ENCODE peak calls at places on chromosomes 4 and X, in ten cellular contexts. One of them, this sample, is unnamed.

GRCh38 chr4:125951275-125951887 is 636.6 kb downstream of the FAT4 start:
- DNase-seq in left lung: no peak
- DNase-seq in skeletal muscle cell: no peak
- DNase-seq in left kidney: no peak
- DNase-seq in stimulated activated CD4-positive, alpha-beta T cell treated with anti-CD3 and anti-CD28 coated beads, TNF-alpha, amount 100 ng/mL, for 4 hours: no peak
- DNase-seq in head of caudate nucleus: no peak
- DNase-seq in bronchial epithelial cell: no peak
- DNase-seq in left cardiac atrium: no peak
- DNase-seq in activated T-helper 1 cell treated with anti-CD3 and anti-CD28 coated beads, Interleukin-12 subunit alpha, Interleukin-12 subunit beta, Interleukin-2, Interleukin-4 antibody, amounts not matched to agents 30 ng/mL and 10 ng/mL and 1 ng/mL, durations not matched to agents 14 hours and 24 hours and 36 hours: no peak
- DNase-seq in C1 segment of cervical spinal cord: no peak
- DNase-seq in this sample: no peak

GRCh38 chrX:151825927-151826471 is 86.7 kb upstream of the MAGEA4 start:
- DNase-seq in head of caudate nucleus: no peak
- DNase-seq in skeletal muscle cell: peak; percentile 74
- DNase-seq in left kidney: peak; percentile 31
- DNase-seq in left lung: no peak
- DNase-seq in left cardiac atrium: no peak
- DNase-seq in C1 segment of cervical spinal cord: no peak
- DNase-seq in bronchial epithelial cell: peak; percentile 35
- DNase-seq in activated T-helper 1 cell treated with anti-CD3 and anti-CD28 coated beads, Interleukin-12 subunit alpha, Interleukin-12 subunit beta, Interleukin-2, Interleukin-4 antibody, amounts not matched to agents 30 ng/mL and 10 ng/mL and 1 ng/mL, durations not matched to agents 14 hours and 24 hours and 36 hours: no peak
- DNase-seq in stimulated activated CD4-positive, alpha-beta T cell treated with anti-CD3 and anti-CD28 coated beads, TNF-alpha, amount 100 ng/mL, for 4 hours: no peak
- DNase-seq in this sample: peak; percentile 90

GRCh38 chr4:62117879-62118278 is 917.8 kb downstream of the ADGRL3 start:
- DNase-seq in stimulated activated CD4-positive, alpha-beta T cell treated with anti-CD3 and anti-CD28 coated beads, TNF-alpha, amount 100 ng/mL, for 4 hours: no peak
- DNase-seq in bronchial epithelial cell: no peak
- DNase-seq in head of caudate nucleus: no peak
- DNase-seq in left lung: no peak
- DNase-seq in activated T-helper 1 cell treated with anti-CD3 and anti-CD28 coated beads, Interleukin-12 subunit alpha, Interleukin-12 subunit beta, Interleukin-2, Interleukin-4 antibody, amounts not matched to agents 30 ng/mL and 10 ng/mL and 1 ng/mL, durations not matched to agents 14 hours and 24 hours and 36 hours: no peak
- DNase-seq in C1 segment of cervical spinal cord: no peak
- DNase-seq in left kidney: no peak
- DNase-seq in left cardiac atrium: no peak
- DNase-seq in skeletal muscle cell: no peak
- DNase-seq in this sample: no peak

GRCh38 chrX:126065901-126066660 is 100.0 kb downstream of the DCAF12L2 start:
- DNase-seq in stimulated activated CD4-positive, alpha-beta T cell treated with anti-CD3 and anti-CD28 coated beads, TNF-alpha, amount 100 ng/mL, for 4 hours: no peak
- DNase-seq in activated T-helper 1 cell treated with anti-CD3 and anti-CD28 coated beads, Interleukin-12 subunit alpha, Interleukin-12 subunit beta, Interleukin-2, Interleukin-4 antibody, amounts not matched to agents 30 ng/mL and 10 ng/mL and 1 ng/mL, durations not matched to agents 14 hours and 24 hours and 36 hours: no peak
- DNase-seq in left lung: peak; percentile 13
- DNase-seq in skeletal muscle cell: no peak
- DNase-seq in bronchial epithelial cell: no peak
- DNase-seq in head of caudate nucleus: no peak
- DNase-seq in left kidney: no peak
- DNase-seq in left cardiac atrium: no peak
- DNase-seq in C1 segment of cervical spinal cord: no peak
- DNase-seq in this sample: no peak

GRCh38 chrX:154378059-154378798 is 866 bp upstream of the EMD start:
- DNase-seq in left lung: peak; percentile 83
- DNase-seq in head of caudate nucleus: peak; percentile 47
- DNase-seq in skeletal muscle cell: no peak
- DNase-seq in bronchial epithelial cell: peak; percentile 54
- DNase-seq in left kidney: no peak
- DNase-seq in left cardiac atrium: peak; percentile 74
- DNase-seq in activated T-helper 1 cell treated with anti-CD3 and anti-CD28 coated beads, Interleukin-12 subunit alpha, Interleukin-12 subunit beta, Interleukin-2, Interleukin-4 antibody, amounts not matched to agents 30 ng/mL and 10 ng/mL and 1 ng/mL, durations not matched to agents 14 hours and 24 hours and 36 hours: no peak
- DNase-seq in C1 segment of cervical spinal cord: no peak
- DNase-seq in stimulated activated CD4-positive, alpha-beta T cell treated with anti-CD3 and anti-CD28 coated beads, TNF-alpha, amount 100 ng/mL, for 4 hours: no peak
- DNase-seq in this sample: peak; percentile 83

GRCh38 chr4:38762560-38762959 is 20.2 kb downstream of the TLR10 start:
- DNase-seq in C1 segment of cervical spinal cord: no peak
- DNase-seq in skeletal muscle cell: no peak
- DNase-seq in head of caudate nucleus: no peak
- DNase-seq in left lung: no peak
- DNase-seq in activated T-helper 1 cell treated with anti-CD3 and anti-CD28 coated beads, Interleukin-12 subunit alpha, Interleukin-12 subunit beta, Interleukin-2, Interleukin-4 antibody, amounts not matched to agents 30 ng/mL and 10 ng/mL and 1 ng/mL, durations not matched to agents 14 hours and 24 hours and 36 hours: no peak
- DNase-seq in stimulated activated CD4-positive, alpha-beta T cell treated with anti-CD3 and anti-CD28 coated beads, TNF-alpha, amount 100 ng/mL, for 4 hours: no peak
- DNase-seq in bronchial epithelial cell: no peak
- DNase-seq in left cardiac atrium: no peak
- DNase-seq in left kidney: no peak
- DNase-seq in this sample: no peak

GRCh38 chr4:77022581-77023133 is 53.1 kb downstream of the CCNI start:
- DNase-seq in left cardiac atrium: no peak
- DNase-seq in left kidney: peak; percentile 42
- DNase-seq in activated T-helper 1 cell treated with anti-CD3 and anti-CD28 coated beads, Interleukin-12 subunit alpha, Interleukin-12 subunit beta, Interleukin-2, Interleukin-4 antibody, amounts not matched to agents 30 ng/mL and 10 ng/mL and 1 ng/mL, durations not matched to agents 14 hours and 24 hours and 36 hours: no peak
- DNase-seq in stimulated activated CD4-positive, alpha-beta T cell treated with anti-CD3 and anti-CD28 coated beads, TNF-alpha, amount 100 ng/mL, for 4 hours: no peak
- DNase-seq in C1 segment of cervical spinal cord: no peak
- DNase-seq in skeletal muscle cell: peak; percentile 58
- DNase-seq in bronchial epithelial cell: no peak
- DNase-seq in left lung: no peak
- DNase-seq in head of caudate nucleus: no peak
- DNase-seq in this sample: peak; percentile 32

GRCh38 chr4:1608821-1609500 is 75.2 kb downstream of the FAM53A start:
- DNase-seq in skeletal muscle cell: no peak
- DNase-seq in left lung: peak; percentile 63
- DNase-seq in bronchial epithelial cell: no peak
- DNase-seq in stimulated activated CD4-positive, alpha-beta T cell treated with anti-CD3 and anti-CD28 coated beads, TNF-alpha, amount 100 ng/mL, for 4 hours: no peak
- DNase-seq in left kidney: no peak
- DNase-seq in head of caudate nucleus: no peak
- DNase-seq in C1 segment of cervical spinal cord: no peak
- DNase-seq in activated T-helper 1 cell treated with anti-CD3 and anti-CD28 coated beads, Interleukin-12 subunit alpha, Interleukin-12 subunit beta, Interleukin-2, Interleukin-4 antibody, amounts not matched to agents 30 ng/mL and 10 ng/mL and 1 ng/mL, durations not matched to agents 14 hours and 24 hours and 36 hours: no peak
- DNase-seq in left cardiac atrium: peak; percentile 12
- DNase-seq in this sample: no peak

GRCh38 chr4:105550641-105551040 is 1.8 kb upstream of the ARHGEF38 start:
- DNase-seq in left lung: no peak
- DNase-seq in stimulated activated CD4-positive, alpha-beta T cell treated with anti-CD3 and anti-CD28 coated beads, TNF-alpha, amount 100 ng/mL, for 4 hours: no peak
- DNase-seq in skeletal muscle cell: no peak
- DNase-seq in bronchial epithelial cell: peak; percentile 21
- DNase-seq in C1 segment of cervical spinal cord: no peak
- DNase-seq in left kidney: no peak
- DNase-seq in activated T-helper 1 cell treated with anti-CD3 and anti-CD28 coated beads, Interleukin-12 subunit alpha, Interleukin-12 subunit beta, Interleukin-2, Interleukin-4 antibody, amounts not matched to agents 30 ng/mL and 10 ng/mL and 1 ng/mL, durations not matched to agents 14 hours and 24 hours and 36 hours: no peak
- DNase-seq in left cardiac atrium: no peak
- DNase-seq in head of caudate nucleus: no peak
- DNase-seq in this sample: no peak

GRCh38 chr4:72394264-72394663 is 174.8 kb downstream of the ADAMTS3 start:
- DNase-seq in activated T-helper 1 cell treated with anti-CD3 and anti-CD28 coated beads, Interleukin-12 subunit alpha, Interleukin-12 subunit beta, Interleukin-2, Interleukin-4 antibody, amounts not matched to agents 30 ng/mL and 10 ng/mL and 1 ng/mL, durations not matched to agents 14 hours and 24 hours and 36 hours: no peak
- DNase-seq in bronchial epithelial cell: peak; percentile 96
- DNase-seq in left lung: no peak
- DNase-seq in left kidney: no peak
- DNase-seq in left cardiac atrium: no peak
- DNase-seq in stimulated activated CD4-positive, alpha-beta T cell treated with anti-CD3 and anti-CD28 coated beads, TNF-alpha, amount 100 ng/mL, for 4 hours: no peak
- DNase-seq in C1 segment of cervical spinal cord: no peak
- DNase-seq in skeletal muscle cell: no peak
- DNase-seq in head of caudate nucleus: no peak
- DNase-seq in this sample: no peak

GRCh38 chr4:69823481-69824186 is 36.3 kb downstream of the SULT1E1 start:
- DNase-seq in skeletal muscle cell: no peak
- DNase-seq in activated T-helper 1 cell treated with anti-CD3 and anti-CD28 coated beads, Interleukin-12 subunit alpha, Interleukin-12 subunit beta, Interleukin-2, Interleukin-4 antibody, amounts not matched to agents 30 ng/mL and 10 ng/mL and 1 ng/mL, durations not matched to agents 14 hours and 24 hours and 36 hours: no peak
- DNase-seq in left kidney: peak; percentile 15
- DNase-seq in head of caudate nucleus: no peak
- DNase-seq in left lung: no peak
- DNase-seq in left cardiac atrium: no peak
- DNase-seq in bronchial epithelial cell: peak; percentile 49
- DNase-seq in C1 segment of cervical spinal cord: no peak
- DNase-seq in stimulated activated CD4-positive, alpha-beta T cell treated with anti-CD3 and anti-CD28 coated beads, TNF-alpha, amount 100 ng/mL, for 4 hours: no peak
- DNase-seq in this sample: peak; percentile 19

This sample was measured in MG63.